ENCODE peak calls at places on chromosomes 7 and 10, in five cellular contexts. S, V, J, L and W are unnamed samples.

GRCh38 chr7:106344861-106345260 is 60.1 kb upstream of the NAMPT start:
- DNase-seq in S (no peak), V (no peak), J (no peak), L (no peak), W (no peak)

GRCh38 chr7:128349121-128349825 is 5.6 kb upstream of the RBM28 start:
- DNase-seq in S (no peak), V (no peak), J (no peak), L (no peak), W (no peak)

GRCh38 chr10:131819241-131820072 is 81.4 kb upstream of the PPP2R2D start:
- DNase-seq in S (peak; percentile 6), V (no peak), J (no peak), L (peak; percentile 22), W (no peak)

GRCh38 chr7:79332091-79332490 is 121.4 kb downstream of the MAGI2 start:
- DNase-seq in S (no peak), V (no peak), J (no peak), L (no peak), W (no peak)

GRCh38 chr7:98539865-98540264 is 77.2 kb upstream of the NPTX2 start:
- DNase-seq in S (no peak), V (no peak), J (no peak), L (no peak), W (no peak)

GRCh38 chr7:66205736-66206080 is 574 bp downstream of the TPST1 start:
- DNase-seq in S (no peak), V (no peak), J (no peak), L (no peak), W (no peak)

GRCh38 chr10:58335306-58336005 is 650 bp downstream of the UBE2D1 start:
- DNase-seq in S (peak; percentile 39), V (no peak), J (peak; percentile 61), L (no peak), W (peak; percentile 19)

GRCh38 chr7:25537678-25538375 is 309.5 kb upstream of the NPVF start:
- DNase-seq in S (no peak), V (no peak), J (no peak), L (no peak), W (peak; percentile 42)

GRCh38 chr7:26191974-26192479 is 8.5 kb downstream of the HNRNPA2B1 start:
- DNase-seq in S (no peak), V (no peak), J (no peak), L (no peak), W (no peak)

GRCh38 chr7:39624935-39625694 is 1.7 kb downstream of the RALA start:
- DNase-seq in S (no peak), V (no peak), J (peak; percentile 52), L (no peak), W (no peak)

GRCh38 chr7:1693991-1694524 is 24.0 kb downstream of the ELFN1 start:
- DNase-seq in S (no peak), V (no peak), J (peak; percentile 65), L (peak; percentile 68), W (no peak)

GRCh38 chr10:75176046-75176445 is 34.5 kb upstream of the VDAC2 start:
- DNase-seq in S (no peak), V (no peak), J (no peak), L (no peak), W (no peak)

GRCh38 chr7:32779167-32779566 is 112.4 kb downstream of the KBTBD2 start:
- DNase-seq in S (no peak), V (no peak), J (no peak), L (no peak), W (no peak)

GRCh38 chr10:3239066-3239919 is 66.7 kb upstream of the PITRM1 start:
- DNase-seq in S (peak; percentile 74), V (no peak), J (peak; percentile 68), L (peak; percentile 71), W (peak; percentile 37)

GRCh38 chr10:63700209-63700934 is 179.2 kb downstream of the REEP3 start:
- DNase-seq in S (no peak), V (peak; percentile 95), J (peak; percentile 99), L (no peak), W (peak; percentile 90)
- H3K4me3 ChIP-seq in S (no peak overlapping the region), V (no peak overlapping the region), J (no peak overlapping the region), L (no peak overlapping the region), W (no peak overlapping the region)

GRCh38 chr10:13706175-13706574 is 119.4 kb downstream of the PRPF18 start:
- DNase-seq in S (no peak), V (no peak), J (no peak), L (no peak), W (no peak)

GRCh38 chr10:13706604-13707003 is 119.8 kb downstream of the PRPF18 start:
- DNase-seq in S (peak; percentile 46), V (no peak), J (no peak), L (no peak), W (no peak)

GRCh38 chr10:13705526-13706169 is 118.9 kb downstream of the PRPF18 start:
- DNase-seq in S (no peak), V (no peak), J (no peak), L (no peak), W (no peak)

GRCh38 chr10:13703997-13704536 is 117.3 kb downstream of the PRPF18 start:
- DNase-seq in S (no peak), V (no peak), J (no peak), L (no peak), W (no peak)

DNA sequence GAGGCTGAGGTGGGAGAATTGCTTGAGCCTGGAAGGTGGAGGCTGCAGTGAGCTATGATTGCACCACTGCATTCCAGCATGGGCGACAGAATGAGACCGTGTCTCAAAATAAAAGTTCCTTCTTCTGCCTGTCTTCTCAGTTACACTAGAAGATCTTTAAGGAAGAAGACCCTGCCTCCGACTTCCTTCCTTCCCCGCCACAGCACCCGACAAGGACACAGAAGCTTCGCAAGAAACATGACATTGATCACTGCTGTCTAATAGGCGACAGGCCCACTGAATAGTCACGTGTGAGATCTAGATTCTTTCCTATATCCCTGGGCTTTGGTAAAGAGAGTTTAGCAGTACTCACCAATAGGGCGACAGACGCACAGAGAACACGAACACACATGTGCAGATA is 118.2 kb downstream of the PRPF18 start:
- DNase-seq in S (no peak), V (no peak), J (no peak), L (no peak), W (no peak)
- H3K4me3 ChIP-seq in S (no peak overlapping the region), V (peak overlapping the region; percentile 81), J (no peak overlapping the region), L (peak overlapping the region; percentile 65), W (no peak overlapping the region)

GRCh38 chr7:73769481-73770001 is 529 bp downstream of the CLDN3 start:
- DNase-seq in S (no peak), V (no peak), J (no peak), L (no peak), W (no peak)
- H3K4me3 ChIP-seq in S (peak overlapping the region; percentile 58), V (no peak overlapping the region), J (no peak overlapping the region), L (peak overlapping the region; percentile 46), W (no peak overlapping the region)

GRCh38 chr10:63699785-63700184 is 178.6 kb downstream of the REEP3 start:
- DNase-seq in S (no peak), V (no peak), J (peak; percentile 59), L (no peak), W (peak; percentile 60)
- H3K4me3 ChIP-seq in S (no peak overlapping the region), V (no peak overlapping the region), J (no peak overlapping the region), L (no peak overlapping the region), W (no peak overlapping the region)

GRCh38 chr10:124093076-124093773 is at the start of gene CHST15:
- DNase-seq in S (no peak), V (no peak), J (no peak), L (peak; percentile 46), W (peak; percentile 70)

GRCh38 chr10:124096494-124096893 is 3.1 kb upstream of the CHST15 start:
- DNase-seq in S (no peak), V (no peak), J (no peak), L (no peak), W (no peak)

GRCh38 chr10:124094419-124094785 is 1.0 kb upstream of the CHST15 start:
- DNase-seq in S (no peak), V (no peak), J (no peak), L (no peak), W (no peak)

GRCh38 chr10:124092270-124093075 is 925 bp downstream of the CHST15 start:
- DNase-seq in S (peak; percentile 57), V (no peak), J (no peak), L (no peak), W (peak; percentile 59)

GRCh38 chr10:124095096-124095495 is 1.7 kb upstream of the CHST15 start:
- DNase-seq in S (no peak), V (no peak), J (no peak), L (no peak), W (no peak)
- H3K4me3 ChIP-seq in S (no peak overlapping the region), V (no peak overlapping the region), J (no peak overlapping the region), L (no peak overlapping the region), W (no peak overlapping the region)

DNA sequence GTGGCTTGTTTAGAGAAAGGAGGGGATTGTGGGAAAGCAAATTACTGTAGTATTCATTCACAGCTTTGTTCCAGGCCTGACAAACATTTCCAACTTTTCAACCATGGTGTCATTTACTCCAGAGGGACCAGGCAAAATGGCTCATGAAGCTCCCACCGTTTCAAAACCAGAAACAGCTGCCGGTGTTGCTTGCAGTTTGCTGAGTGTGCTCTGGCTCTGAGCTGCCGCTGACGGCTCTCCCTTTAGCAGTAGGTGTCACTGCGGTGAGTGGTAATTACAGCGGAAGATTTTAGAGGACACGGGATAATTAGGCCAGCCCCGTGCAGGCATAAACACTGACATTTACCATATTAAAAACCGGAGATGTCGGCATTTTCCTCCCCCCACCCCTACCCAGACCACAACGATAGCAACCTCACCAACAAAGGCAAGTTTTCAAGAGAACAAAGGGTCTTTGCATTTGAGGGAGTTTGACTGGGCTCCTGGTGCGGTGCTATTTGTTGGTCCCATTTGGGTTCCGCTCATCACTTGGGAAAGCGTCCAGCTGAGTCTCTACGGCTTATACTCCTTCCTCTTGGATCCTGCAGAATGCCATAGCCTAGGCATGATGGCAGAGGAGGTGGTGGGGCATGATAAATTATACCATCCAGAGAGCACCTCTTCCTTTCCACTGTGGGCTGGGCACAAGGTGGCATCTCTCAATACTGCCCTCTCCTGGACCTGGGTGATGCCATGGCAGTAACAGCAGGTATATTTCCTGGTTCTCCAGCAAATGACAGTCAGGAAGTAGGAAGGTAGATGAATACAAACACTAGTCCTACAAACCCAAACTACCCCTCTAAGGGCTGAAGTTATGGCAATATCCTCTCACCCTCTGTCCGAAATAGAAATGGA is 1005.2 kb downstream of the KCNMA1 start:
- DNase-seq in S (peak; percentile 61), V (no peak), J (no peak), L (no peak), W (peak; percentile 38)
- H3K4me3 ChIP-seq in S (no peak overlapping the region), V (no peak overlapping the region), J (no peak overlapping the region), L (peak overlapping the region; percentile 55), W (no peak overlapping the region)